ENCODE peak calls at places on chromosomes 6 and 20, in ten cellular contexts. D is CD4-positive, alpha-beta T cell; A is A673; O is SK-N-SH; H is testis; I is left lung; M is neural progenitor cell; E is transverse colon; Q is prostate gland; C is H9. U is an unnamed sample. For H3K27me3, the result is how much of the 10 kb centered on the place peaks cover.

GRCh38 chr20:22728146-22728745 is 143.9 kb upstream of the FOXA2 start:
- DNase-seq in D (no peak), A (no peak), O (no peak), H (no peak), I (no peak), M (no peak), E (no peak), Q (no peak), C (no peak), U (no peak)

GRCh38 chr6:117352466-117353081 is 73.2 kb downstream of the ROS1 start:
- DNase-seq in D (no peak), A (peak), O (no peak), H (no peak), I (no peak), M (no peak), E (no peak), Q (no peak), C (no peak), U (no peak)

GRCh38 chr6:54060286-54060685 is 51.0 kb upstream of the MLIP start:
- DNase-seq in D (no peak), A (peak), O (no peak), H (no peak), I (no peak), M (no peak), E (no peak), Q (no peak), C (no peak), U (no peak)

GRCh38 chr6:11009353-11009752 is 34.8 kb downstream of the ELOVL2 start:
- DNase-seq in D (no peak), A (no peak), O (no peak), H (no peak), I (no peak), M (no peak), E (no peak), Q (no peak), C (no peak), U (no peak)

GRCh38 chr20:32155017-32155965 is 45.8 kb downstream of the TM9SF4 start:
- DNase-seq in D (peak), A (peak), O (peak), H (peak), I (peak), M (peak), E (peak), Q (peak), C (peak), U (peak)

GRCh38 chr6:36827261-36828079 is 11.8 kb downstream of the CPNE5 start:
- DNase-seq in D (peak), A (no peak), O (no peak), H (no peak), I (peak), M (peak), E (no peak), Q (no peak), C (no peak), U (no peak)

GRCh38 chr6:74277749-74278148 is 581.7 kb downstream of the CD109 start:
- DNase-seq in D (no peak), A (peak), O (peak), H (no peak), I (no peak), M (no peak), E (no peak), Q (no peak), C (no peak), U (no peak)

GRCh38 chr20:56574531-56575142 is 41.6 kb downstream of the FAM209B start:
- DNase-seq in D (no peak), A (no peak), O (no peak), H (no peak), I (no peak), M (no peak), E (no peak), Q (peak), C (no peak), U (no peak)

GRCh38 chr20:63317601-63318291 is 24.8 kb downstream of the COL20A1 start:
- DNase-seq in D (no peak), A (no peak), O (no peak), H (no peak), I (no peak), M (no peak), E (no peak), Q (no peak), C (no peak), U (no peak)

GRCh38 chr20:23061713-23062561 is 12.5 kb upstream of the THBD start:
- DNase-seq in D (no peak), A (peak), O (no peak), H (peak), I (no peak), M (peak), E (peak), Q (no peak), C (peak), U (no peak)

GRCh38 chr6:75852721-75853120 is 103.7 kb downstream of the MYO6 start:
- DNase-seq in D (no peak), A (no peak), O (no peak), H (no peak), I (no peak), M (no peak), E (no peak), Q (no peak), C (no peak), U (no peak)

GRCh38 chr20:31694842-31695593 is 27.6 kb downstream of the BCL2L1 start:
- DNase-seq in D (no peak), A (no peak), O (no peak), H (no peak), I (no peak), M (no peak), E (no peak), Q (no peak), C (no peak), U (no peak)

GRCh38 chr6:3919130-3919628 is 70.0 kb downstream of the FAM50B start:
- DNase-seq in D (no peak), A (peak), O (no peak), H (no peak), I (peak), M (no peak), E (no peak), Q (no peak), C (no peak), U (no peak)

DNA sequence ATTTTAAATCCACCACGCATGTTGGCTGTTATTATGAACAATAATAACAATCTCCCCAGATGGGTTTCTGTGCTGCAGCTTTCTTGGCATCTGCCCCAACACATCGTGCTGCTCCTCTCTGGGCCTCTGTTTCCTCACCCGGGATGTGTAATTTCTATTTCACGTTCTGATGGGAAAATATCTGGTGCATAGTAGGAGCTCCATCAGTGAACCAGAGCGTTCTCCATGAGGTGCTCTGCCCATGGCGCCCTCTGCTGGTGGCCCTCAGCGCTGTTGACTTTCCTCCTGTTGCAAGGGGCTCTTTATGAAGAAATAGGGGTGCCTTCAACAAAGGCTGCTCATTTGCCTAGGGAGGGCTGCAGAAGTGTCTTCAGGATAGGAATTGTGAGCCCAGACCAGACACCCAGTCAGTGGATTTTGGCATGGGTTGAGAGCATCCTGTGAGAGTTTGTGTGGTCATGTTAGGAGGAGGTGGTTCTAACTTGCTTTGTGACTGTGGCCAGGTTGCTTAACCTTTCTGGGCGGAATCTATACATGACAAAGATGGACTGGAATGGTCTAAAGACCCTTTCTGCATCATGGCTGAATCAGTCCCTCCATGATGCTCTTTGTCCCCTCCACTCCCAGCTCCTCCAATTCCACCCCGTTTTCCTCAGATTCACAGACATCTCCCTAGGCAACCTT is 8.1 kb downstream of the SCRT2 start:
- DNase-seq in D (peak), A (peak), O (peak), H (peak), I (peak), M (peak), E (peak), Q (no peak), C (peak), U (no peak)
- H3K27me3 ChIP-seq in D (half or more), A (under half), O (under half), H (under half), I (half or more), M (under half), E (half or more), Q (under half), C (under half), U (under half)

GRCh38 chr6:104682722-104683643 is 176.7 kb downstream of the HACE1 start:
- DNase-seq in D (peak), A (peak), O (peak), H (peak), I (no peak), M (peak), E (peak), Q (no peak), C (peak), U (no peak)
- TF ChIP-seq CTCF in D (peak), A (peak), O (peak), H (peak), I (peak), M (peak), E (peak), Q (peak), C (peak), U (peak)

DNA sequence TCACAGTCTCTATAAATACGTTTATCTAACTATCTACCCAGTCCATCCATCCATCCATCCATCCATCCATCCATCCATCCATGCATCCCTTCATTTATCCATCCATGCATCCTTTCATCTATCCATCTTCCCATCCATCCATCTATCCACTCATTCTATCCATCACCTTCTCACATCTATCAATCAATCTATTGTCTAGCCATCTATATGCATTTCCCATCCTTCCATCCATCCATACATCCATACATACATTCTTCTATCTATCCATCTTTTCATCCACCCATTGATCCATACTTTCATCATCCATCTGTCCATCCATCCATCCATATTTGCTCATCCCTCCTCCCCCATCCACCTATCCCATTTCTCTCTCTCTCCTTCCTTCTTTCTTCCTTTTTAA is 51.6 kb upstream of the CTNNBL1 start:
- DNase-seq in D (no peak), A (no peak), O (no peak), H (no peak), I (no peak), M (no peak), E (no peak), Q (no peak), C (no peak), U (no peak)
- H3K27me3 ChIP-seq in D (under half), A (half or more), O (under half), H (under half), I (half or more), M (under half), E (under half), Q (under half), C (under half), U (half or more)

GRCh38 chr20:15846446-15846845 is 726.8 kb downstream of the KIF16B start:
- DNase-seq in D (no peak), A (no peak), O (no peak), H (no peak), I (no peak), M (no peak), E (no peak), Q (no peak), C (no peak), U (no peak)

GRCh38 chr20:15838466-15838865 is 734.8 kb downstream of the KIF16B start:
- DNase-seq in D (no peak), A (no peak), O (peak), H (no peak), I (no peak), M (no peak), E (no peak), Q (no peak), C (no peak), U (no peak)

GRCh38 chr20:15848126-15848525 is 725.1 kb downstream of the KIF16B start:
- DNase-seq in D (no peak), A (no peak), O (no peak), H (no peak), I (no peak), M (no peak), E (no peak), Q (no peak), C (no peak), U (no peak)

GRCh38 chr20:15847415-15847814 is 725.8 kb downstream of the KIF16B start:
- DNase-seq in D (no peak), A (no peak), O (peak), H (no peak), I (no peak), M (no peak), E (no peak), Q (no peak), C (no peak), U (no peak)

DNA sequence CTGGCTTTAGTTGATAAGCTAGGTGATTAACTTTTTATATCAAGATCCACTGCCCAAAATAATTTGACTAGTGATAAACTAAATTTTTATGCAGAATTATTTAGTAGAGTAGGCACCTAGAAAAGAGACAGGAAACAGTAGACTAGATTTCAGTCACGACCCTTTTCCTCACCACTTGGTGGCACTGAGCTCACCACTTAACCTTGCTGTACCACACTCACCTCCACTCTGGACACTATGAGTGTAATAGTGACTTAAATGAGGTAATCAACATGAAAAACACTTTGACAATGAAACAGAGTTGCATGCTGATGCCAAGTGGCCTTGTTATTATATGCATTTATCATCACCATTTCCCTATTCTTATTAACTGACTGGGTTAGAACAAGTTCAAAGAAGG is 730.4 kb downstream of the KIF16B start:
- DNase-seq in D (no peak), A (no peak), O (no peak), H (no peak), I (no peak), M (no peak), E (no peak), Q (no peak), C (no peak), U (no peak)
- TF ChIP-seq CTCF in D (no peak), A (no peak), O (no peak), H (no peak), I (no peak), M (peak), E (no peak), Q (no peak), C (peak), U (no peak)

DNA sequence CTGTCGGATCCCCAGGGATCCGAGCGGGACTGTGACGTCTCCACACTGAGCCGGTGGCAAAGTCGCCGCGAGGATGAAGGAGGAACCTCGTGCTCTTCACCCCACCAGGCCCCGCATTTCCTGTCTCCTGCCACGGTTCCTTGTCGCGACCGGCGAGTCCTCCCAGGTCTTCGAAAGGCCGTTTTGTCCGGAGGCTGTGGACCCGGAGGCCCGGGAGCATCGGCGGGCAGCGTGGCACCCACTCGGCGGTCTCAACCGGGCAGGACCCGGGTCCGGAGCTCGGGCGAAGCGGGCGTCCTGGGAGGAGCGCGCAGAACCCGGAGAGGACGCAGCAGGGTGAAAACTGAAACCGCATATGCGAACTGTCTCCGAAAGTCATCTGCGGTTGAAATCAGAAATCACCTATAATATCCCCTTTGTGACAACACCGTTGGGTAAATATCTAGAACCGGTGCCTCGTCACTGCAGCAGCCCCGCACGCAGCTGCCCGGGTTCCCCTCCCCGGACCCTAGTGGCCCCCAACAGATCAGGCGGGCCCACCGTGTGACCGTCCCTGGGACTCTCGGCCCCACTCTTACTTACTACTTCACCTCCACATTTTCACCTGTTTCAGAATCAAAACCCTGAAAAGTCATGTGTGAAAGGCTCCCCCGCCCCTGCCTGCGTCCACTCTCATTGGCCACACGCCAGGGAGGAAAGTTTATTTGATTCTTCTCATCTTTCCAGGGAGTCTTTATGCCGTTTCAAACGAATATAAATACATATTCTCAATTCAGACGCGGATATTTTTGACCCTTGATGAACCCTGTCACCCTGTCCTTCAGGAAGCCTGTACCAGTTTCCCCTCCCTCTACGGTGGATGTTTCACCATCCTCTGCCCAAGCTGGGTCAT is 3.0 kb upstream of the ULBP2 start:
- DNase-seq in D (peak), A (no peak), O (peak), H (no peak), I (no peak), M (no peak), E (no peak), Q (no peak), C (no peak), U (no peak)
- H3K27me3 ChIP-seq in D (half or more), A (under half), O (under half), H (under half), I (half or more), M (half or more), E (half or more), Q (under half), C (half or more), U (under half)

U was measured in esophagus squamous epithelium.